ENCODE peak calls at places on chromosomes 1 and 21, in ten cellular contexts. One of them, this sample, is unnamed.

GRCh38 chr1:4265836-4266235 is 365.8 kb upstream of the C1orf174 start:
- DNase-seq in A549: no peak
- DNase-seq in CD8-positive, alpha-beta T cell: no peak
- DNase-seq in esophagus muscularis mucosa: peak; percentile 89
- DNase-seq in EH: no peak
- DNase-seq in heart left ventricle: no peak
- DNase-seq in GM23338: no peak
- DNase-seq in colonic mucosa: no peak
- DNase-seq in effector CD4-positive, alpha-beta T cell: no peak
- DNase-seq in NCI-H1105: no peak
- DNase-seq in this sample: no peak

GRCh38 chr1:43065191-43065590 is 106.5 kb upstream of the SLC2A1 start:
- DNase-seq in A549: no peak
- DNase-seq in CD8-positive, alpha-beta T cell: no peak
- DNase-seq in esophagus muscularis mucosa: no peak
- DNase-seq in EH: no peak
- DNase-seq in heart left ventricle: no peak
- DNase-seq in GM23338: no peak
- DNase-seq in colonic mucosa: no peak
- DNase-seq in effector CD4-positive, alpha-beta T cell: no peak
- DNase-seq in NCI-H1105: no peak
- DNase-seq in this sample: no peak

GRCh38 chr1:218718977-218719376 is 373.8 kb downstream of the TGFB2 start:
- DNase-seq in A549: peak; percentile 40
- DNase-seq in CD8-positive, alpha-beta T cell: no peak
- DNase-seq in esophagus muscularis mucosa: no peak
- DNase-seq in EH: peak; percentile 48
- DNase-seq in heart left ventricle: no peak
- DNase-seq in GM23338: no peak
- DNase-seq in colonic mucosa: no peak
- DNase-seq in effector CD4-positive, alpha-beta T cell: no peak
- DNase-seq in NCI-H1105: no peak
- DNase-seq in this sample: no peak

GRCh38 chr1:15974855-15975254 is 1.0 kb downstream of the ZBTB17 start:
- DNase-seq in A549: no peak
- DNase-seq in CD8-positive, alpha-beta T cell: no peak
- DNase-seq in esophagus muscularis mucosa: no peak
- DNase-seq in EH: no peak
- DNase-seq in heart left ventricle: no peak
- DNase-seq in GM23338: no peak
- DNase-seq in colonic mucosa: no peak
- DNase-seq in effector CD4-positive, alpha-beta T cell: no peak
- DNase-seq in NCI-H1105: no peak
- DNase-seq in this sample: no peak

GRCh38 chr21:44267655-44268142 is 6.0 kb upstream of the DNMT3L start:
- DNase-seq in A549: no peak
- DNase-seq in CD8-positive, alpha-beta T cell: peak; percentile 17
- DNase-seq in esophagus muscularis mucosa: no peak
- DNase-seq in EH: peak; percentile 7
- DNase-seq in heart left ventricle: no peak
- DNase-seq in GM23338: peak; percentile 68
- DNase-seq in colonic mucosa: no peak
- DNase-seq in effector CD4-positive, alpha-beta T cell: no peak
- DNase-seq in NCI-H1105: no peak
- DNase-seq in this sample: no peak

GRCh38 chr1:180228648-180229482 is 1.2 kb upstream of the LHX4 start:
- DNase-seq in A549: peak; percentile 37
- DNase-seq in CD8-positive, alpha-beta T cell: no peak
- DNase-seq in esophagus muscularis mucosa: no peak
- DNase-seq in EH: peak; percentile 12
- DNase-seq in heart left ventricle: no peak
- DNase-seq in GM23338: peak; percentile 55
- DNase-seq in colonic mucosa: no peak
- DNase-seq in effector CD4-positive, alpha-beta T cell: no peak
- DNase-seq in NCI-H1105: no peak
- DNase-seq in this sample: no peak

GRCh38 chr1:76659171-76659940 is 207.9 kb upstream of the ST6GALNAC5 start:
- DNase-seq in A549: no peak
- DNase-seq in CD8-positive, alpha-beta T cell: no peak
- DNase-seq in esophagus muscularis mucosa: no peak
- DNase-seq in EH: peak; percentile 9
- DNase-seq in heart left ventricle: no peak
- DNase-seq in GM23338: no peak
- DNase-seq in colonic mucosa: no peak
- DNase-seq in effector CD4-positive, alpha-beta T cell: no peak
- DNase-seq in NCI-H1105: no peak
- DNase-seq in this sample: no peak

GRCh38 chr1:8822383-8823294 is 5.2 kb upstream of the RERE start:
- DNase-seq in A549: no peak
- DNase-seq in CD8-positive, alpha-beta T cell: no peak
- DNase-seq in esophagus muscularis mucosa: no peak
- DNase-seq in EH: peak; percentile 99
- DNase-seq in heart left ventricle: no peak
- DNase-seq in GM23338: no peak
- DNase-seq in colonic mucosa: peak; percentile 30
- DNase-seq in effector CD4-positive, alpha-beta T cell: no peak
- DNase-seq in NCI-H1105: peak; percentile 83
- DNase-seq in this sample: no peak